ENCODE peak calls at places on chromosomes 3 and 15, in ten cellular contexts. One of them, this sample, is unnamed.

GRCh38 chr3:105449393-105449792 is 82.7 kb downstream of the ALCAM start:
- DNase-seq in ovary: no peak
- DNase-seq in RPMI7951: no peak
- DNase-seq in LoVo: no peak
- DNase-seq in non-pigmented ciliary epithelial cell: no peak
- DNase-seq in T-helper 1 cell: no peak
- DNase-seq in activated CD4-positive, alpha-beta memory T cell treated with anti-CD3 and anti-CD28 coated beads for 36 hours: no peak
- DNase-seq in dermis microvascular lymphatic vessel endothelial cell: no peak
- DNase-seq in HTR-8/SVneo: no peak
- DNase-seq in HS-5: no peak
- DNase-seq in this sample: no peak

GRCh38 chr15:66657062-66658020 is 44.7 kb upstream of the SMAD6 start:
- DNase-seq in ovary: no peak
- DNase-seq in HS-5: no peak
- DNase-seq in dermis microvascular lymphatic vessel endothelial cell: no peak
- DNase-seq in RPMI7951: peak; percentile 13
- DNase-seq in non-pigmented ciliary epithelial cell: no peak
- DNase-seq in LoVo: no peak
- DNase-seq in HTR-8/SVneo: peak; percentile 56
- DNase-seq in T-helper 1 cell: no peak
- DNase-seq in activated CD4-positive, alpha-beta memory T cell treated with anti-CD3 and anti-CD28 coated beads for 36 hours: no peak
- DNase-seq in this sample: no peak

GRCh38 chr15:99429681-99430081 is 136.1 kb upstream of the MEF2A start:
- DNase-seq in HS-5: no peak
- DNase-seq in activated CD4-positive, alpha-beta memory T cell treated with anti-CD3 and anti-CD28 coated beads for 36 hours: no peak
- DNase-seq in dermis microvascular lymphatic vessel endothelial cell: no peak
- DNase-seq in ovary: no peak
- DNase-seq in non-pigmented ciliary epithelial cell: no peak
- DNase-seq in RPMI7951: no peak
- DNase-seq in LoVo: no peak
- DNase-seq in HTR-8/SVneo: no peak
- DNase-seq in T-helper 1 cell: no peak
- DNase-seq in this sample: no peak

GRCh38 chr3:13023251-13024055 is 49.8 kb downstream of the IQSEC1 start:
- DNase-seq in T-helper 1 cell: no peak
- DNase-seq in ovary: no peak
- DNase-seq in RPMI7951: peak; percentile 87
- DNase-seq in HTR-8/SVneo: no peak
- DNase-seq in dermis microvascular lymphatic vessel endothelial cell: no peak
- DNase-seq in LoVo: no peak
- DNase-seq in activated CD4-positive, alpha-beta memory T cell treated with anti-CD3 and anti-CD28 coated beads for 36 hours: no peak
- DNase-seq in non-pigmented ciliary epithelial cell: no peak
- DNase-seq in HS-5: no peak
- DNase-seq in this sample: peak; percentile 62

GRCh38 chr3:134066539-134067310 is 37.0 kb upstream of the SLCO2A1 start:
- DNase-seq in HTR-8/SVneo: no peak
- DNase-seq in HS-5: no peak
- DNase-seq in RPMI7951: no peak
- DNase-seq in T-helper 1 cell: no peak
- DNase-seq in non-pigmented ciliary epithelial cell: no peak
- DNase-seq in activated CD4-positive, alpha-beta memory T cell treated with anti-CD3 and anti-CD28 coated beads for 36 hours: no peak
- DNase-seq in dermis microvascular lymphatic vessel endothelial cell: no peak
- DNase-seq in ovary: no peak
- DNase-seq in LoVo: no peak
- DNase-seq in this sample: peak; percentile 69

GRCh38 chr3:172868565-172869172 is 118.1 kb downstream of the ECT2 start:
- DNase-seq in T-helper 1 cell: no peak
- DNase-seq in ovary: no peak
- DNase-seq in dermis microvascular lymphatic vessel endothelial cell: no peak
- DNase-seq in LoVo: no peak
- DNase-seq in HTR-8/SVneo: no peak
- DNase-seq in non-pigmented ciliary epithelial cell: no peak
- DNase-seq in activated CD4-positive, alpha-beta memory T cell treated with anti-CD3 and anti-CD28 coated beads for 36 hours: no peak
- DNase-seq in HS-5: no peak
- DNase-seq in RPMI7951: no peak
- DNase-seq in this sample: no peak

GRCh38 chr15:71219646-71220045 is 104.4 kb downstream of the THSD4 start:
- DNase-seq in HTR-8/SVneo: no peak
- DNase-seq in HS-5: no peak
- DNase-seq in T-helper 1 cell: no peak
- DNase-seq in non-pigmented ciliary epithelial cell: peak; percentile 54
- DNase-seq in LoVo: no peak
- DNase-seq in activated CD4-positive, alpha-beta memory T cell treated with anti-CD3 and anti-CD28 coated beads for 36 hours: no peak
- DNase-seq in RPMI7951: peak; percentile 51
- DNase-seq in ovary: no peak
- DNase-seq in dermis microvascular lymphatic vessel endothelial cell: no peak
- DNase-seq in this sample: no peak

GRCh38 chr3:157786618-157787017 is 283.4 kb upstream of the VEPH1 start:
- DNase-seq in dermis microvascular lymphatic vessel endothelial cell: no peak
- DNase-seq in LoVo: no peak
- DNase-seq in non-pigmented ciliary epithelial cell: no peak
- DNase-seq in HTR-8/SVneo: no peak
- DNase-seq in activated CD4-positive, alpha-beta memory T cell treated with anti-CD3 and anti-CD28 coated beads for 36 hours: no peak
- DNase-seq in ovary: no peak
- DNase-seq in HS-5: no peak
- DNase-seq in T-helper 1 cell: no peak
- DNase-seq in RPMI7951: peak; percentile 67
- DNase-seq in this sample: no peak

GRCh38 chr15:58957101-58957973 is 23.9 kb upstream of the SLTM start:
- DNase-seq in non-pigmented ciliary epithelial cell: no peak
- DNase-seq in ovary: no peak
- DNase-seq in RPMI7951: peak; percentile 76
- DNase-seq in LoVo: peak; percentile 76
- DNase-seq in HS-5: no peak
- DNase-seq in activated CD4-positive, alpha-beta memory T cell treated with anti-CD3 and anti-CD28 coated beads for 36 hours: peak; percentile 58
- DNase-seq in dermis microvascular lymphatic vessel endothelial cell: no peak
- DNase-seq in T-helper 1 cell: peak; percentile 68
- DNase-seq in HTR-8/SVneo: peak; percentile 61
- DNase-seq in this sample: no peak

GRCh38 chr15:34647569-34648334 is 64.3 kb upstream of the GOLGA8B start:
- DNase-seq in RPMI7951: no peak
- DNase-seq in LoVo: no peak
- DNase-seq in dermis microvascular lymphatic vessel endothelial cell: no peak
- DNase-seq in activated CD4-positive, alpha-beta memory T cell treated with anti-CD3 and anti-CD28 coated beads for 36 hours: no peak
- DNase-seq in ovary: no peak
- DNase-seq in T-helper 1 cell: no peak
- DNase-seq in HTR-8/SVneo: no peak
- DNase-seq in HS-5: no peak
- DNase-seq in non-pigmented ciliary epithelial cell: no peak
- DNase-seq in this sample: no peak

GRCh38 chr3:132784502-132785025 is 62.4 kb upstream of the NPHP3 start:
- DNase-seq in T-helper 1 cell: no peak
- DNase-seq in HTR-8/SVneo: no peak
- DNase-seq in non-pigmented ciliary epithelial cell: no peak
- DNase-seq in ovary: no peak
- DNase-seq in RPMI7951: no peak
- DNase-seq in HS-5: no peak
- DNase-seq in activated CD4-positive, alpha-beta memory T cell treated with anti-CD3 and anti-CD28 coated beads for 36 hours: no peak
- DNase-seq in dermis microvascular lymphatic vessel endothelial cell: no peak
- DNase-seq in LoVo: no peak
- DNase-seq in this sample: no peak

GRCh38 chr3:45048244-45048643 is 22.1 kb downstream of the CLEC3B start:
- DNase-seq in activated CD4-positive, alpha-beta memory T cell treated with anti-CD3 and anti-CD28 coated beads for 36 hours: no peak
- DNase-seq in HTR-8/SVneo: no peak
- DNase-seq in RPMI7951: peak; percentile 51
- DNase-seq in HS-5: no peak
- DNase-seq in non-pigmented ciliary epithelial cell: no peak
- DNase-seq in ovary: no peak
- DNase-seq in LoVo: no peak
- DNase-seq in dermis microvascular lymphatic vessel endothelial cell: no peak
- DNase-seq in T-helper 1 cell: no peak
- DNase-seq in this sample: no peak

GRCh38 chr3:177284383-177284881 is 87.2 kb upstream of the TBL1XR1 start:
- DNase-seq in LoVo: peak; percentile 63
- DNase-seq in dermis microvascular lymphatic vessel endothelial cell: no peak
- DNase-seq in HTR-8/SVneo: peak; percentile 48
- DNase-seq in RPMI7951: peak; percentile 24
- DNase-seq in HS-5: no peak
- DNase-seq in ovary: no peak
- DNase-seq in T-helper 1 cell: peak; percentile 41
- DNase-seq in non-pigmented ciliary epithelial cell: no peak
- DNase-seq in activated CD4-positive, alpha-beta memory T cell treated with anti-CD3 and anti-CD28 coated beads for 36 hours: peak; percentile 59
- DNase-seq in this sample: peak; percentile 53

GRCh38 chr3:42705039-42705767 is 2.6 kb upstream of the HHATL start:
- DNase-seq in LoVo: no peak
- DNase-seq in RPMI7951: no peak
- DNase-seq in HTR-8/SVneo: no peak
- DNase-seq in dermis microvascular lymphatic vessel endothelial cell: no peak
- DNase-seq in ovary: peak; percentile 7
- DNase-seq in HS-5: no peak
- DNase-seq in T-helper 1 cell: no peak
- DNase-seq in activated CD4-positive, alpha-beta memory T cell treated with anti-CD3 and anti-CD28 coated beads for 36 hours: no peak
- DNase-seq in non-pigmented ciliary epithelial cell: no peak
- DNase-seq in this sample: peak; percentile 35

GRCh38 chr3:194632983-194633348 is 253 bp downstream of the TMEM44 start:
- DNase-seq in dermis microvascular lymphatic vessel endothelial cell: no peak
- DNase-seq in LoVo: no peak
- DNase-seq in non-pigmented ciliary epithelial cell: no peak
- DNase-seq in RPMI7951: no peak
- DNase-seq in T-helper 1 cell: no peak
- DNase-seq in HTR-8/SVneo: peak; percentile 47
- DNase-seq in ovary: peak; percentile 61
- DNase-seq in activated CD4-positive, alpha-beta memory T cell treated with anti-CD3 and anti-CD28 coated beads for 36 hours: no peak
- DNase-seq in HS-5: no peak
- DNase-seq in this sample: peak; percentile 77

GRCh38 chr3:147816770-147817169 is 407.6 kb downstream of the ZIC1 start:
- DNase-seq in activated CD4-positive, alpha-beta memory T cell treated with anti-CD3 and anti-CD28 coated beads for 36 hours: no peak
- DNase-seq in HS-5: no peak
- DNase-seq in dermis microvascular lymphatic vessel endothelial cell: peak; percentile 82
- DNase-seq in non-pigmented ciliary epithelial cell: no peak
- DNase-seq in ovary: no peak
- DNase-seq in RPMI7951: peak; percentile 34
- DNase-seq in HTR-8/SVneo: no peak
- DNase-seq in LoVo: peak; percentile 27
- DNase-seq in T-helper 1 cell: no peak
- DNase-seq in this sample: peak; percentile 73

This sample was measured in right cardiac atrium.